ENCODE peak calls at places on chromosomes 7 and 10, in ten cellular contexts. S, J, P, D, X, U, N, F, K and B are unnamed samples.

GRCh38 chr10:8435186-8436055 is 380.9 kb downstream of the GATA3 start:
- DNase-seq in P (no peak), J (peak), X (no peak), K (no peak), N (no peak), D (no peak), U (peak), F (no peak), S (no peak), B (no peak)

GRCh38 chr10:15719899-15720634 is at the start of gene ITGA8:
- DNase-seq in F (peak), X (no peak), J (no peak), S (peak), U (peak), P (no peak), N (peak), K (peak), D (no peak), B (peak)

GRCh38 chr7:16071246-16071857 is 350.0 kb downstream of the CRPPA start:
- DNase-seq in K (peak), P (peak), J (peak), F (no peak), D (no peak), N (peak), S (peak), X (no peak), U (peak), B (peak)

GRCh38 chr7:140655511-140656408 is 15.1 kb upstream of the DENND2A start:
- DNase-seq in U (no peak), K (no peak), D (no peak), X (no peak), J (no peak), P (no peak), S (no peak), F (no peak), N (no peak), B (no peak)

GRCh38 chr7:143256325-143256724 is 6.9 kb upstream of the GSTK1 start:
- DNase-seq in N (peak), S (no peak), X (no peak), J (no peak), D (no peak), U (no peak), P (no peak), K (peak), F (no peak), B (no peak)

GRCh38 chr7:23467731-23468720 is 2.3 kb downstream of the IGF2BP3 start:
- DNase-seq in J (peak), S (peak), U (peak), P (no peak), N (peak), K (peak), D (no peak), F (peak), X (peak), B (peak)

GRCh38 chr10:79387974-79388850 is 40.9 kb downstream of the PPIF start:
- DNase-seq in J (no peak), S (no peak), X (peak), N (no peak), P (no peak), D (peak), K (no peak), U (no peak), F (no peak), B (no peak)

GRCh38 chr7:31416381-31416780 is 75.9 kb upstream of the NEUROD6 start:
- DNase-seq in K (no peak), D (no peak), P (no peak), F (no peak), X (no peak), S (no peak), N (no peak), U (no peak), J (no peak), B (no peak)

GRCh38 chr10:109504401-109504800 is 418.9 kb downstream of the XPNPEP1 start:
- DNase-seq in U (no peak), D (no peak), S (no peak), P (no peak), K (no peak), X (no peak), N (no peak), J (peak), F (no peak), B (no peak)

GRCh38 chr10:123295644-123296043 is 141.4 kb downstream of the BUB3 start:
- DNase-seq in J (no peak), U (no peak), S (no peak), P (no peak), N (no peak), D (no peak), X (no peak), K (no peak), F (no peak), B (no peak)

GRCh38 chr7:53094827-53095226 is 59.4 kb downstream of the POM121L12 start:
- DNase-seq in X (no peak), J (no peak), N (no peak), K (no peak), D (no peak), U (no peak), S (no peak), P (no peak), F (no peak), B (no peak)

GRCh38 chr10:114384181-114384580 is 20.1 kb downstream of the AFAP1L2 start:
- DNase-seq in D (peak), U (no peak), P (no peak), N (no peak), J (no peak), X (no peak), K (no peak), S (no peak), F (no peak), B (no peak)

GRCh38 chr7:117153016-117153415 is 169.8 kb downstream of the WNT2 start:
- DNase-seq in S (no peak), F (no peak), N (no peak), K (no peak), U (no peak), P (no peak), J (no peak), X (no peak), D (no peak), B (no peak)

GRCh38 chr7:79296553-79297320 is 156.7 kb downstream of the MAGI2 start:
- DNase-seq in D (no peak), K (no peak), N (no peak), S (no peak), P (no peak), F (no peak), X (no peak), U (no peak), J (no peak), B (no peak)

GRCh38 chr10:114166053-114166452 is 8.0 kb downstream of the CCDC186 start:
- DNase-seq in J (no peak), N (peak), D (no peak), U (no peak), X (no peak), K (no peak), S (no peak), P (no peak), F (no peak), B (no peak)

GRCh38 chr10:74888947-74889661 is 62.7 kb downstream of the KAT6B start:
- DNase-seq in S (peak), X (no peak), J (peak), U (no peak), F (no peak), P (no peak), K (peak), N (peak), D (no peak), B (no peak)

GRCh38 chr7:148856035-148856881 is 27.8 kb downstream of the EZH2 start:
- DNase-seq in S (peak), X (peak), J (peak), D (no peak), U (peak), P (peak), N (peak), F (peak), K (peak), B (peak)

GRCh38 chr7:72444023-72444776 is 32.1 kb upstream of the CALN1 start:
- DNase-seq in D (no peak), K (no peak), N (no peak), X (no peak), J (no peak), S (no peak), P (no peak), F (no peak), U (no peak), B (no peak)

GRCh38 chr10:128150045-128150493 is 23.8 kb upstream of the MKI67 start:
- DNase-seq in X (peak), U (peak), F (peak), N (peak), S (peak), D (peak), K (peak), P (peak), J (peak), B (peak)

GRCh38 chr10:100364735-100365391 is 17.8 kb downstream of the SCD start:
- DNase-seq in K (no peak), F (peak), X (no peak), U (peak), J (peak), D (peak), S (peak), P (no peak), N (peak), B (no peak)

GRCh38 chr7:142557971-142558582 is 191.2 kb upstream of the PRSS1 start:
- DNase-seq in D (no peak), S (peak), N (peak), U (peak), X (peak), P (no peak), J (peak), F (peak), K (peak), B (peak)

GRCh38 chr7:100793806-100794660 is 33.3 kb downstream of the EPHB4 start:
- DNase-seq in U (no peak), P (no peak), D (no peak), S (no peak), K (no peak), X (no peak), F (no peak), J (peak), N (no peak), B (no peak)

GRCh38 chr10:10662720-10663467 is 354.8 kb upstream of the CELF2 start:
- DNase-seq in J (no peak), X (no peak), D (no peak), P (no peak), S (no peak), N (no peak), K (no peak), U (no peak), F (no peak), B (no peak)

GRCh38 chr7:35185908-35186731 is 67.8 kb downstream of the TBX20 start:
- DNase-seq in X (no peak), D (peak), P (no peak), F (peak), S (peak), N (peak), J (no peak), U (peak), K (peak), B (no peak)

GRCh38 chr10:132527338-132528063 is 10.1 kb upstream of the INPP5A start:
- DNase-seq in F (no peak), P (no peak), K (no peak), N (no peak), J (no peak), S (no peak), X (peak), D (no peak), U (no peak), B (no peak)

GRCh38 chr7:135980665-135981180 is 3.6 kb upstream of the MTPN start:
- DNase-seq in D (no peak), U (no peak), N (no peak), S (peak), P (peak), J (peak), K (no peak), X (no peak), F (no peak), B (peak)

GRCh38 chr10:17335065-17335464 is 107.0 kb downstream of the VIM start:
- DNase-seq in U (no peak), N (no peak), D (no peak), J (peak), S (no peak), P (peak), F (no peak), X (no peak), K (no peak), B (no peak)

GRCh38 chr10:19930936-19931859 is 115.0 kb downstream of the PLXDC2 start:
- DNase-seq in K (no peak), J (peak), D (no peak), N (peak), U (no peak), P (no peak), X (no peak), S (no peak), F (no peak), B (no peak)

GRCh38 chr10:132859084-132859855 is 73.3 kb upstream of the NKX6-2 start:
- DNase-seq in S (no peak), D (peak), P (no peak), J (no peak), U (no peak), X (peak), F (no peak), N (no peak), K (no peak), B (no peak)

GRCh38 chr10:84337199-84337598 is 8.8 kb downstream of the CCSER2 start:
- DNase-seq in U (no peak), N (no peak), X (no peak), P (peak), D (no peak), J (peak), F (no peak), K (no peak), S (no peak), B (no peak)

GRCh38 chr10:77925795-77926565 is 575 bp downstream of the DLG5 start:
- DNase-seq in K (peak), X (peak), J (peak), P (no peak), F (peak), U (peak), D (peak), S (peak), N (peak), B (peak)

GRCh38 chr7:26608402-26608801 is 256.0 kb downstream of the SKAP2 start:
- DNase-seq in D (no peak), U (no peak), X (no peak), J (peak), K (no peak), F (no peak), N (no peak), S (no peak), P (no peak), B (no peak)
- TF ChIP-seq CTCF in D (no peak), U (no peak), X (no peak), J (no peak), K (no peak), F (no peak), N (no peak), S (no peak), P (no peak), B (no peak)

DNA sequence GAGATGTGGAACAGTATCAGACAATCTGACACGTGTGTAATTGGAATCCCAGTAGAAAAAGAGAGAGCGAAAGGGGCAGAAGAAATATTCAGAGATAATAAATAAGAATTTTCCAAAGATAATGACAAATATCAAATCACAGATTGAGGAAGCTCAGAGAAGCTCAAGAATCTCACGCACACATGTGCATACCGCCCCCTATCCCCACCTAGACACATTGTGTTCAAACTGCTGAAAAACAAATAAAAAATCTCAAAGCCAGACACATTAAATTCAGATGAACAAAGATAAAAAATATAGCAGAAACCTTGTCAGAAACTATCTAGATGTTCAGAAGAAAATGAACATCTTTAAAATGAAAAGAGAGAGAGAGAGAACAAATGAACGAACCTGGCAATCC is 17.2 kb downstream of the SFR1 start:
- DNase-seq in K (peak), D (no peak), N (peak), U (peak), S (peak), F (no peak), J (peak), P (no peak), X (no peak), B (no peak)
- TF ChIP-seq CTCF in K (peak), D (no peak), N (peak), U (peak), S (peak), F (no peak), J (no peak), P (peak), X (peak), B (peak)

DNA sequence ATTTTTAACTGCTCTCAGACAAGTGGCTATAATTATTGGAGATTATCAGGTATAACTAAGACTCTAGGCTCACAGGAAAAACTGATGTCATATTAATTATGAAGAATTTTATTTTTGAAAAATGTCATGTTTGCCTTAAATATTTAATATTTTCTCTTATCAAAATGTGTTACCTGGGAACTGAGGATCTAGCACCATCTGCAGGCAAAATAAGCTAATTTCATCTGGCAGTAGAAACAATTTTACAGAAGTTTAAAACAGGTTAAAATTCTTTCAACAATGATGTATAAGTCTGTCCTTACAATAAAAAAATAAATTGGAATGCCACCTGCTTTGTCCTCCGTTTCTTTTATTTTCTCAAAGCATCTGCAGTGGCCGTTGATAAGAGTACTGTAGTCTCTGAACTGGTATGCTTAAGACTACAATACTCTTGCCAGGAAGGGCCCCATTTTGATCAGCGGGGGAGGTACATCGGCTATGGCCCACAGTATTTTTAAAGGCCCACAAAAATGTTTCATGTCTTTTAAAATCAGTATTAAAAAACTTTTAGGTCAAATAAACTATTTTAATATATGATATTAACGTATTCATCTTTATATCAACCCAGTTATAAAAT is 81.3 kb downstream of the VWDE start:
- DNase-seq in F (no peak), P (no peak), K (no peak), N (peak), U (peak), D (no peak), X (no peak), J (peak), S (peak), B (no peak)
- TF ChIP-seq CTCF in F (peak), P (peak), K (peak), N (peak), U (peak), D (peak), X (peak), J (peak), S (peak), B (peak)

GRCh38 chr7:121202125-121202524 is 126.7 kb upstream of the WNT16 start:
- DNase-seq in J (no peak), F (no peak), U (no peak), P (no peak), N (peak), D (no peak), X (no peak), S (no peak), K (no peak), B (no peak)
- TF ChIP-seq CTCF in J (no peak), F (no peak), U (no peak), P (no peak), N (no peak), D (no peak), X (no peak), S (no peak), K (no peak), B (no peak)

GRCh38 chr10:102644646-102645387 is 538 bp downstream of the TRIM8 start:
- DNase-seq in X (peak), K (peak), P (peak), J (peak), N (peak), U (peak), S (peak), D (peak), F (peak), B (peak)
- TF ChIP-seq CTCF in X (peak), K (peak), P (peak), J (peak), N (peak), U (peak), S (peak), D (peak), F (peak), B (peak)

GRCh38 chr10:73262105-73262730 is 9.8 kb upstream of the MRPS16 start:
- DNase-seq in X (no peak), F (no peak), U (peak), K (no peak), J (peak), D (no peak), P (peak), S (peak), N (no peak), B (no peak)

GRCh38 chr10:73261362-73261995 is 9.0 kb upstream of the MRPS16 start:
- DNase-seq in P (no peak), J (no peak), S (no peak), F (no peak), K (no peak), U (no peak), N (no peak), D (no peak), X (no peak), B (no peak)

GRCh38 chr10:73262880-73263279 is 10.4 kb upstream of the MRPS16 start:
- DNase-seq in X (no peak), F (no peak), D (no peak), K (no peak), U (no peak), N (no peak), S (no peak), P (no peak), J (no peak), B (no peak)

GRCh38 chr10:73264423-73264822 is 12.0 kb upstream of the MRPS16 start:
- DNase-seq in J (no peak), S (no peak), P (no peak), K (no peak), U (no peak), X (no peak), N (no peak), D (no peak), F (no peak), B (no peak)

GRCh38 chr10:73263948-73264347 is 11.5 kb upstream of the MRPS16 start:
- DNase-seq in J (peak), P (no peak), X (no peak), K (no peak), N (peak), D (no peak), S (peak), U (peak), F (no peak), B (no peak)
- TF ChIP-seq CTCF in J (peak), P (peak), X (peak), K (peak), N (peak), D (peak), S (peak), U (peak), F (peak), B (peak)

DNA sequence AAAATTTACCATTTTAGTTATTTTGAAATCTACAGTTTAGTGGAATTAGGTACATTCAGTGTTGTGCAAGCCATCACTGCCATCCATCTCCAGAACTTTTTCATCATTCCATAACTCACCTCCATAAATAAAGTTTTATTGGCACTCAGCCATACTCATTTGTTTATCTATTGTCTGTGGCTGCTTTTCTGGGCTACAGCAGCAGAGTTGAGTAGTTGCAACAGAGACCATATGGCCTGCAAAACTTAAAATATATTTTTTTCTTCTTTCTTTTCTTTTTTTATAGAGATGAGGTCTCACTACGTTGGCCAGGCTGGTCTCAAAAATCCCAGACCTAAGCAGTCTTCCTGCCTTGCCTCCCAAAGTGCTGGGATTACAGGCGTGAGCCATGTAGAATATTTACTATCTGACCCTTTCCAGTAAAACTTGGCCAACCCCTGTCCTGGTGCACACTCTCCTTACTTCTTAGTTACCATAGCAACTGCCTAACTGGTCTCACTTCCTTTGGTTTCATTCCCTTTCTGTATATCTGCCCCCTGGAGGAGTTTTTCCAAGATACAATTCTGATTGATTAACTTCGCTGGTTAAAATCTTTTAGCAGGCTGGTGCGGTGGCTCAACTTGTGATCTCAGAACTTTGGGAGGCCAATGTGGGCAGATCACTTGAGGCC is 133.2 kb downstream of the CUX1 start:
- DNase-seq in D (no peak), P (no peak), X (no peak), K (peak), J (peak), F (no peak), U (peak), S (no peak), N (peak), B (no peak)
- TF ChIP-seq CTCF in D (no peak), P (peak), X (no peak), K (no peak), J (no peak), F (peak), U (no peak), S (no peak), N (peak), B (no peak)